ENCODE peak calls at places on chromosome 11, in five cellular contexts. K, E, Q, S and N are unnamed samples.

GRCh38 chr11:75189911-75190310 is 39.0 kb downstream of the SLCO2B1 start:
- DNase-seq in K (no peak), E (no peak), S (no peak), Q (no peak), N (no peak)

GRCh38 chr11:128195057-128195751 is 392.2 kb downstream of the ETS1 start:
- DNase-seq in S (no peak), E (no peak), K (no peak), Q (peak), N (no peak)

GRCh38 chr11:91104237-91104636 is 881.4 kb upstream of the CHORDC1 start:
- DNase-seq in K (no peak), Q (peak), E (no peak), S (no peak), N (no peak)

GRCh38 chr11:859394-860131 is 16.9 kb downstream of the TSPAN4 start:
- DNase-seq in Q (peak), E (peak), S (no peak), K (no peak), N (peak)

GRCh38 chr11:34181254-34181653 is 75.8 kb downstream of the NAT10 start:
- DNase-seq in K (no peak), E (no peak), Q (no peak), S (no peak), N (no peak)

GRCh38 chr11:41237386-41237785 is 222.1 kb downstream of the LRRC4C start:
- DNase-seq in E (no peak), S (no peak), Q (no peak), K (no peak), N (no peak)

GRCh38 chr11:92099183-92099582 is 125.4 kb upstream of the FAT3 start:
- DNase-seq in K (no peak), Q (no peak), S (no peak), E (no peak), N (no peak)

GRCh38 chr11:66886671-66887221 is 29.9 kb downstream of the LRFN4 start:
- DNase-seq in E (no peak), S (no peak), K (no peak), Q (no peak), N (no peak)

GRCh38 chr11:69865707-69866106 is 46.5 kb upstream of the FGF3 start:
- DNase-seq in E (no peak), S (no peak), Q (no peak), K (no peak), N (no peak)

GRCh38 chr11:27216268-27217149 is 146.5 kb downstream of the CCDC34 start:
- DNase-seq in K (no peak), E (peak), Q (no peak), S (no peak), N (peak)

GRCh38 chr11:114283422-114283821 is 12.8 kb upstream of the NNMT start:
- DNase-seq in Q (no peak), E (no peak), S (no peak), K (no peak), N (peak)